ENCODE peak calls at places on chromosome 15, in four cellular contexts. X is heart left ventricle, M is choroid plexus epithelial cell, H is cardiac muscle cell. D is an unnamed sample.
A peak's percentile ranks its signal among the peaks of the same experiment; 100 is the strongest.

GRCh38 chr15:90807687-90808086 is 60.7 kb upstream of the FURIN start:
- DNase-seq in H (no peak), X (no peak), M (no peak), D (no peak)

GRCh38 chr15:44692659-44693058 is 18.5 kb downstream of the PATL2 start:
- DNase-seq in H (no peak), X (no peak), M (no peak), D (no peak)

GRCh38 chr15:55277116-55277564 is 12.5 kb downstream of the RAB27A start:
- DNase-seq in M (peak; percentile 63), X (no peak), H (no peak), D (no peak)

GRCh38 chr15:101808201-101808600 is 3.8 kb upstream of the OR4F15 start:
- DNase-seq in X (no peak), H (no peak), M (peak; percentile 16), D (no peak)

GRCh38 chr15:68479406-68479805 is 47.4 kb upstream of the ITGA11 start:
- DNase-seq in X (peak; percentile 77), H (no peak), M (peak; percentile 62), D (peak; percentile 89)

GRCh38 chr15:40038267-40038653 is 721 bp downstream of the SRP14 start:
- DNase-seq in X (no peak), H (peak; percentile 33), M (peak; percentile 41), D (no peak)

GRCh38 chr15:85691350-85692240 is 103.1 kb downstream of the KLHL25 start:
- DNase-seq in M (no peak), H (no peak), X (no peak), D (no peak)

GRCh38 chr15:42016971-42017370 is 3.9 kb downstream of the PLA2G4E start:
- DNase-seq in M (no peak), X (no peak), H (no peak), D (peak; percentile 28)

GRCh38 chr15:89575656-89576416 is 567 bp downstream of the TICRR start:
- DNase-seq in X (no peak), H (peak; percentile 18), M (peak; percentile 21), D (no peak)

GRCh38 chr15:38002883-38003477 is 68.5 kb downstream of the TMCO5A start:
- DNase-seq in H (peak; percentile 67), M (peak; percentile 93), X (peak; percentile 55), D (no peak)

GRCh38 chr15:40320409-40320808 is 3.1 kb upstream of the INAFM2 start:
- DNase-seq in M (no peak), H (no peak), X (no peak), D (no peak)

GRCh38 chr15:31257286-31257685 is 69.3 kb upstream of the KLF13 start:
- DNase-seq in H (no peak), M (no peak), X (no peak), D (no peak)

GRCh38 chr15:78061963-78062427 is 15.5 kb downstream of the TBC1D2B start:
- DNase-seq in X (peak; percentile 44), M (peak; percentile 79), H (peak; percentile 63), D (no peak)

GRCh38 chr15:67863442-67863987 is 23.7 kb upstream of the RNU6-1 start:
- DNase-seq in M (peak; percentile 80), X (peak; percentile 87), H (peak; percentile 89), D (peak; percentile 92)

GRCh38 chr15:82999905-83000671 is 11.4 kb downstream of the C15orf40 start:
- DNase-seq in M (peak; percentile 85), X (no peak), H (peak; percentile 45), D (no peak)

GRCh38 chr15:35484231-35484945 is 61.6 kb downstream of the DPH6 start:
- DNase-seq in X (no peak), M (peak; percentile 28), H (no peak), D (no peak)

GRCh38 chr15:60223161-60223560 is 174.6 kb downstream of the ANXA2 start:
- DNase-seq in X (no peak), M (no peak), H (no peak), D (no peak)

GRCh38 chr15:86087808-86088207 is 8.1 kb downstream of the AGBL1 start:
- DNase-seq in X (no peak), M (no peak), H (no peak), D (no peak)

GRCh38 chr15:26013946-26014345 is 150.8 kb upstream of the ATP10A start:
- DNase-seq in M (no peak), X (no peak), H (no peak), D (no peak)

GRCh38 chr15:41254560-41254959 is 23.5 kb downstream of the CHP1 start:
- DNase-seq in X (no peak), H (no peak), M (no peak), D (no peak)

GRCh38 chr15:90851114-90851513 is 17.3 kb upstream of the FURIN start:
- DNase-seq in H (no peak), M (no peak), X (no peak), D (no peak)

GRCh38 chr15:67290319-67290718 is 35.7 kb downstream of the IQCH start:
- DNase-seq in H (no peak), X (no peak), M (peak; percentile 23), D (no peak)

GRCh38 chr15:44727462-44728231 is 8.7 kb upstream of the TRIM69 start:
- DNase-seq in H (no peak), X (no peak), M (no peak), D (no peak)

GRCh38 chr15:31831596-31831995 is 198.7 kb upstream of the CHRNA7 start:
- DNase-seq in M (no peak), X (no peak), H (no peak), D (no peak)

GRCh38 chr15:69742361-69742760 is 289.7 kb downstream of the RPLP1 start:
- DNase-seq in M (no peak), H (no peak), X (no peak), D (peak; percentile 86)

GRCh38 chr15:84840255-84840654 is 23.1 kb downstream of the ALPK3 start:
- DNase-seq in M (no peak), X (peak; percentile 29), H (no peak), D (no peak)

GRCh38 chr15:42101861-42102260 is 7.5 kb upstream of the PLA2G4D start:
- DNase-seq in M (peak; percentile 16), H (no peak), X (no peak), D (no peak)

GRCh38 chr15:69388259-69388658 is 25.9 kb upstream of the KIF23 start:
- DNase-seq in H (no peak), M (no peak), X (no peak), D (no peak)

GRCh38 chr15:72888211-72888610 is 104.7 kb upstream of the ADPGK start:
- DNase-seq in M (no peak), X (no peak), H (no peak), D (no peak)

GRCh38 chr15:98596131-98596530 is 52.2 kb upstream of the IGF1R start:
- DNase-seq in X (no peak), H (no peak), M (no peak), D (no peak)
- H3K4me3 ChIP-seq in X (no peak overlapping the region), H (no peak overlapping the region), M (no peak overlapping the region), D (no peak overlapping the region)

GRCh38 chr15:99098991-99099390 is 5.9 kb upstream of the SYNM start:
- DNase-seq in M (no peak), X (no peak), H (no peak), D (no peak)

GRCh38 chr15:99102332-99103235 is 2.3 kb upstream of the SYNM start:
- DNase-seq in H (no peak), M (no peak), X (no peak), D (peak; percentile 62)

GRCh38 chr15:99099661-99100060 is 5.2 kb upstream of the SYNM start:
- DNase-seq in M (no peak), X (no peak), H (no peak), D (no peak)

GRCh38 chr15:99101501-99101900 is 3.4 kb upstream of the SYNM start:
- DNase-seq in M (no peak), H (no peak), X (no peak), D (no peak)

GRCh38 chr15:99100245-99101173 is 4.4 kb upstream of the SYNM start:
- DNase-seq in X (peak; percentile 87), M (peak; percentile 74), H (peak; percentile 87), D (peak; percentile 94)
- H3K4me3 ChIP-seq in X (peak overlapping the region; percentile 44), M (peak overlapping the region; percentile 46), H (peak overlapping the region; percentile 15), D (peak overlapping the region; percentile 49)

DNA sequence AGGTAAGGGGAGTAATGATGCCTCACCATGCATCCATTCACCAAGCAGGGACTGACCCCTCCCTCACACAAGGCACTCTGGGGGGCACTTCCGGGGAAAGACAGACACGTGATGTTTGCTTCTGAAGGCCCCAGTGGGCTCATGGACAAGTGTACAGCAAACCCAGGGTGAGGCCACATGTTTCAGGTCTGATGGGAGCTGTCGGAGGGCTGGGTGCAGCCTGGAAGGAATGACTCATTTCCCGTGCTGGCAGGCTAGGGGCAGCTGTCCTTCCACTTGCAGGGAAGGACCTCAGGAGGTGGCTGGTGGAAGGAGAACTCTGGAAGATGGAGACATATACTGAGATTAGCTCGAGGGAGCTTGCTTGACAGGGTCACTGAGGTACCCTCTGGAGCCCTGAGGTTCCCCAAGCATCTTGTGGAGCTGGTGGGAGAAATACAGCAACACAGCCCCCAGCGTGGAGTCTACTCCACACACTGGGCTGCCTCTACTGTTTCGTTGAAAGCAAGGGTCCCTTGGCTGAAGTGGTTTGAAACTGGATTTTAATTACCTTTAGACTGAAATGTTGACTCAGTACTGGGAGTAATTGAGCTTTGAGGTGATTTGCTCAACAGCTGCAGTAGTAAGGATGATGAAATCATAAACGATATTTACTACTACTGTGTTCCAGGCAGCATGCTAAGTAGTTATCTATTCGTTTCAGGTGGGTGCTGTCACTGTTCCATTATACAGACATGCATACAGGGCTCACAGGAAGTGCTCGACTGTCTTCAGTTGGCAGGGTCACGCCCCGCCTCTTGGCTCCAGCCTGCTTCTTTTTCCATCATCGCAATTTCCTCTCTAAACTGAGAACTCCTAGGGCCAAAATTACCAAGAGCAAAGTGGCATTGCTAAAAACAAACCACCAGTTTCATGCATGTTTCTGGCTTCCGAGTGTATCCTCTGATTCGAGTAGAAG is 230.4 kb downstream of the ADAMTS17 start:
- DNase-seq in H (no peak), M (peak; percentile 90), X (peak; percentile 81), D (peak; percentile 80)
- H3K4me3 ChIP-seq in H (no peak overlapping the region), M (no peak overlapping the region), X (no peak overlapping the region), D (no peak overlapping the region)

GRCh38 chr15:63858881-63859280 is 25.1 kb upstream of the HERC1 start:
- DNase-seq in M (peak; percentile 81), H (no peak), X (peak; percentile 46), D (no peak)

GRCh38 chr15:63856711-63857458 is 23.1 kb upstream of the HERC1 start:
- DNase-seq in X (no peak), H (no peak), M (peak; percentile 62), D (no peak)

GRCh38 chr15:63858448-63858847 is 24.7 kb upstream of the HERC1 start:
- DNase-seq in M (no peak), H (no peak), X (no peak), D (no peak)

GRCh38 chr15:63857459-63857856 is 23.7 kb upstream of the HERC1 start:
- DNase-seq in H (no peak), M (no peak), X (peak; percentile 37), D (peak; percentile 67)

DNA sequence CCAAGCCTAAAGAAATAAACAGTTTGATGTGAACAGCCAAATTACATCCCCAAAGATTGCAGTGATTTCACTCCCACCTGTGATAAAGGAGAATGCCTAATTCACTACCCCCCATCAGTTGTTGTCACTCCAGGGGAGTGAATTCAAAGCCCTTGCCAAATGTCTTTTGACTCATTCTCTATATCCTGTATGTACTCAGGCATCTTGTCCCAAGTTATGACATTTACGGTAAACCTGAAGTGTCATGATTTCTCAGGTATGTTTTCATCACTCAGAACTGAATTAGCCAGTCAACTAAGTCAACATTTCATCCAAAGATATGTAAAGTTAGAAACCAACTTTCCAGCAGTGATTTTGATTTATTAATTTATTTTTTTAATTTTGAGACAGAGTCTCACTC is 22.0 kb upstream of the HERC1 start:
- DNase-seq in H (no peak), X (no peak), M (no peak), D (no peak)
- H3K4me3 ChIP-seq in H (no peak overlapping the region), X (no peak overlapping the region), M (no peak overlapping the region), D (no peak overlapping the region)

D was measured in sigmoid colon.